ENCODE peak calls at places on chromosome 13, in eight cellular contexts. W is uterus, O is upper lobe of right lung, I is fibroblast of pulmonary artery, N is fibroblast of lung, L is left ventricle myocardium inferior, U is AG09309, B is lower lobe of right lung. T is an unnamed sample.

GRCh38 chr13:32737679-32738078 is 151.4 kb downstream of the PDS5B start:
- DNase-seq in I (no peak), U (no peak), O (no peak), L (no peak), W (no peak), B (no peak), N (no peak), T (peak)

GRCh38 chr13:107208889-107209288 is 641.0 kb upstream of the ARGLU1 start:
- DNase-seq in O (no peak), I (peak), L (no peak), U (no peak), N (no peak), B (no peak), W (no peak), T (no peak)

GRCh38 chr13:36549771-36550170 is 117.5 kb downstream of the CCNA1 start:
- DNase-seq in U (no peak), B (no peak), W (no peak), O (no peak), L (no peak), N (no peak), I (peak), T (no peak)

GRCh38 chr13:33711441-33711840 is 106.5 kb upstream of the RFC3 start:
- DNase-seq in I (peak), W (no peak), O (no peak), U (no peak), N (peak), B (no peak), L (no peak), T (peak)

GRCh38 chr13:95530178-95530577 is 22.3 kb upstream of the CLDN10 start:
- DNase-seq in B (peak), I (peak), W (no peak), N (peak), U (peak), O (no peak), L (no peak), T (peak)

GRCh38 chr13:42101821-42102580 is 53.6 kb downstream of the DGKH start:
- DNase-seq in O (no peak), B (no peak), N (peak), W (no peak), I (peak), L (peak), U (no peak), T (no peak)

GRCh38 chr13:44739539-44739938 is 163.4 kb upstream of the TSC22D1 start:
- DNase-seq in L (no peak), N (no peak), B (no peak), O (no peak), W (no peak), I (no peak), U (no peak), T (no peak)

GRCh38 chr13:99226493-99226892 is 25.8 kb downstream of the UBAC2 start:
- DNase-seq in L (no peak), O (no peak), I (no peak), N (peak), B (no peak), U (no peak), W (no peak), T (no peak)

GRCh38 chr13:35621989-35622388 is 145.5 kb upstream of the MAB21L1 start:
- DNase-seq in I (peak), U (no peak), W (no peak), O (no peak), B (no peak), L (no peak), N (no peak), T (no peak)

GRCh38 chr13:111262715-111263114 is 57.7 kb upstream of the TEX29 start:
- DNase-seq in L (no peak), U (no peak), I (no peak), N (no peak), W (no peak), B (no peak), O (no peak), T (no peak)

GRCh38 chr13:94061316-94061715 is 418.2 kb downstream of the DCT start:
- DNase-seq in O (no peak), B (no peak), U (peak), I (peak), W (no peak), L (no peak), N (peak), T (peak)

GRCh38 chr13:24654741-24655140 is 25.5 kb upstream of the ATP12A start:
- DNase-seq in L (no peak), O (no peak), W (no peak), I (peak), N (peak), U (peak), B (no peak), T (peak)

GRCh38 chr13:94328336-94329041 is 151.0 kb downstream of the DCT start:
- DNase-seq in L (no peak), N (no peak), U (no peak), I (no peak), O (no peak), W (no peak), B (no peak), T (no peak)

GRCh38 chr13:41812851-41813250 is 148.1 kb downstream of the VWA8 start:
- DNase-seq in L (no peak), N (no peak), B (no peak), W (no peak), I (no peak), O (no peak), U (no peak), T (no peak)

GRCh38 chr13:40786568-40786996 is 2.8 kb upstream of the SLC25A15 start:
- DNase-seq in B (no peak), L (no peak), U (no peak), I (peak), N (peak), W (no peak), O (no peak), T (peak)

GRCh38 chr13:99009987-99010551 is 32.2 kb upstream of the DOCK9 start:
- DNase-seq in B (no peak), O (no peak), N (no peak), W (no peak), L (no peak), I (no peak), U (no peak), T (no peak)

GRCh38 chr13:59776924-59777690 is 386.6 kb downstream of the DIAPH3 start:
- DNase-seq in B (no peak), I (peak), L (no peak), W (no peak), N (peak), O (no peak), U (peak), T (peak)

GRCh38 chr13:50713849-50714248 is 129.6 kb downstream of the DLEU7 start:
- DNase-seq in O (no peak), W (no peak), L (no peak), I (peak), U (peak), B (peak), N (peak), T (peak)

GRCh38 chr13:98930014-98930625 is 47.7 kb downstream of the DOCK9 start:
- DNase-seq in I (no peak), N (no peak), W (no peak), L (no peak), B (no peak), U (no peak), O (no peak), T (no peak)

GRCh38 chr13:51729853-51730553 is 74.0 kb downstream of the DHRS12 start:
- DNase-seq in B (no peak), W (peak), L (no peak), U (peak), O (no peak), I (peak), N (peak), T (peak)

GRCh38 chr13:111380431-111380830 is 60.0 kb downstream of the TEX29 start:
- DNase-seq in U (no peak), W (no peak), L (no peak), N (no peak), O (no peak), B (no peak), I (no peak), T (no peak)

GRCh38 chr13:46165485-46166220 is 16.3 kb downstream of the LCP1 start:
- DNase-seq in I (no peak), W (no peak), B (no peak), L (no peak), U (no peak), O (no peak), N (peak), T (peak)

GRCh38 chr13:46168818-46169217 is 13.2 kb downstream of the LCP1 start:
- DNase-seq in W (no peak), B (no peak), L (no peak), N (no peak), I (no peak), U (no peak), O (no peak), T (no peak)

GRCh38 chr13:46166221-46166584 is 15.8 kb downstream of the LCP1 start:
- DNase-seq in L (no peak), U (no peak), O (no peak), N (no peak), I (no peak), B (no peak), W (no peak), T (no peak)

GRCh38 chr13:46168341-46168740 is 13.6 kb downstream of the LCP1 start:
- DNase-seq in B (peak), L (no peak), O (peak), I (peak), W (peak), U (no peak), N (no peak), T (peak)

GRCh38 chr13:46166947-46167610 is 14.9 kb downstream of the LCP1 start:
- DNase-seq in O (no peak), B (no peak), W (no peak), L (no peak), N (no peak), U (no peak), I (no peak), T (peak)
- H3K4me3 ChIP-seq in O (no peak), B (no peak), W (no peak), L (no peak), N (no peak), U (no peak), I (no peak), T (no peak)

GRCh38 chr13:108223850-108224503 is 5.8 kb downstream of the ABHD13 start:
- DNase-seq in U (no peak), L (no peak), N (no peak), O (no peak), I (no peak), W (no peak), B (no peak), T (peak)

GRCh38 chr13:108225440-108225839 is 7.2 kb downstream of the ABHD13 start:
- DNase-seq in O (no peak), N (no peak), W (no peak), I (no peak), U (no peak), B (no peak), L (no peak), T (peak)

GRCh38 chr13:108226184-108226583 is 8.0 kb downstream of the ABHD13 start:
- DNase-seq in N (no peak), L (no peak), U (no peak), B (no peak), W (no peak), O (no peak), I (no peak), T (peak)

GRCh38 chr13:108230377-108230776 is 12.2 kb downstream of the ABHD13 start:
- DNase-seq in O (no peak), W (no peak), L (no peak), N (no peak), I (no peak), B (no peak), U (no peak), T (no peak)

GRCh38 chr13:108227651-108228272 is 9.6 kb downstream of the ABHD13 start:
- DNase-seq in N (peak), I (peak), L (no peak), B (no peak), O (no peak), U (no peak), W (no peak), T (peak)
- TF ChIP-seq CTCF in N (peak), I (peak), L (peak), B (peak), O (peak), U (peak), W (peak), T (peak)

DNA sequence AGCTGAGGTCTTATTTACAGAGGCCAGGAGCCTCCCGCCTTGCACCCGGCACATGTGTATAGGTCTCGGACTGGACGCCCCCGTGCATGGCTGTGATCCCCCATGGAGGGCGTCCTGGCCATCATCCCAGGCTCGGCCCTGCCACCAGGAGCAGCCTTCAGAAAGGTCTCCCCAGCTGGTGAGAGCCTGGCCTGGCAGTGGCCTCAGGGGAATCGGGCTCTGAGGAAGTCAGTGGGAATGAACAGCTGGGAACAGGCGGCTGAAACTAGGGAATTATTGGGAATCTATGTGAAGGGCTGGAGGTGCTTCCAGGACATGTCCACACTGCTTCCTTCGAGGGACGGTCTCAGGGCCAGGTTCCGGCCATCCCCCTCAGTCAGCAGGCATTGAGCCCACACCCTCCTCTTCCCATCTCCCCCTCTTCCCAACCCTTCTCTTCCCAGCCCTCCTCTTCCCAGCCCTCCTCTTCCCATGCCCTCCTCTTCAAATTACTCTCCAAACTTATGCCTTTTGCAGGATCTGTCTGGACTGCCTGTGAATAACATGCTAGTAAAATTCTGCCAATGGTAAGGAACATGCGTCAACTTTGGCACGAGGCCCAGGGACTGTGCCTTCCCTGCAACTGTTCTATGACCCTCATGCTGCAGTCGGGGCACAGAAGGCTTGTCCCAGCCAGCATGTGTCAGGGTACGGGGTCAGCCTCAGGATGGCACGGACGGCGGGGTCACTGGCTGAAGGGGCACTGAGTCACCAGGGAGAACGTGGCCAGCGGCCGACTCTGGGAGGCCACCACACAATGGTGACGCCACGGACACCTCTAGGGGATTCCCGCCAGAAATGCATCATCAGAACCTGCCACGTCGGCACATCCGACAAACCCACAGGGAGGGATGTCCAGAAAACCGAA is 24.2 kb upstream of the C13orf46 start:
- DNase-seq in I (peak), L (peak), U (peak), N (peak), B (peak), W (peak), O (no peak), T (peak)
- H3K4me3 ChIP-seq in I (no peak), L (no peak), U (no peak), N (no peak), B (no peak), W (no peak), O (no peak), T (no peak)

GRCh38 chr13:67440240-67440639 is 210.1 kb upstream of the PCDH9 start:
- DNase-seq in O (no peak), N (no peak), B (no peak), W (no peak), I (no peak), L (no peak), U (no peak), T (no peak)

GRCh38 chr13:67439365-67439764 is 209.2 kb upstream of the PCDH9 start:
- DNase-seq in B (no peak), O (no peak), I (no peak), N (no peak), U (no peak), L (no peak), W (no peak), T (no peak)

GRCh38 chr13:67437246-67437645 is 207.1 kb upstream of the PCDH9 start:
- DNase-seq in N (no peak), W (no peak), B (no peak), I (no peak), L (no peak), U (no peak), O (no peak), T (no peak)

GRCh38 chr13:67443901-67444300 is 213.8 kb upstream of the PCDH9 start:
- DNase-seq in B (no peak), O (no peak), I (no peak), W (no peak), U (no peak), N (no peak), L (no peak), T (no peak)

DNA sequence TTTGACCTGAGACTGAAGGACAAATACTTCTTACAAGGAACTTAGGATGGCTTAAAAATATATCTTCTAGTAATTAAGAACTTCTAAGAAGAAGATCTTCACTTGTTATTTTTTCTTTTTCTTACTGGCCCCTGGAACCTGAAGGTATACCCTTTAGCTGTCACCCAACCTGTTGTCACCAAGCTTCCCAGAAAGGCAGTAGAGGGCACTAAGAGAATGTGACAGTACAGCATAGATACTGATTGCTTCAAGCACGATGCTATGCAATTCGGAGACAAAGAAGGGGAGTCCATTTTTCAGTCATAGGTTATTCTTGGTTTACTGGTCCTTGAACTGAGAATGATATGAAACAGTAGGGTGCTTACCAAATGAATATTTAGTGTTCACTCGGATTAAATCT is 208.3 kb upstream of the PCDH9 start:
- DNase-seq in L (no peak), O (no peak), W (no peak), U (no peak), N (no peak), I (no peak), B (no peak), T (no peak)
- TF ChIP-seq CTCF in L (peak), O (no peak), W (no peak), U (no peak), N (no peak), I (no peak), B (no peak), T (no peak)

GRCh38 chr13:112968380-112968909 is 569 bp upstream of the MCF2L start:
- DNase-seq in B (peak), O (peak), U (no peak), W (no peak), L (peak), N (no peak), I (no peak), T (no peak)

GRCh38 chr13:112966776-112967175 is 2.2 kb upstream of the MCF2L start:
- DNase-seq in N (no peak), U (no peak), L (no peak), O (peak), W (no peak), B (no peak), I (no peak), T (no peak)

GRCh38 chr13:112969692-112970338 is 801 bp downstream of the MCF2L start:
- DNase-seq in W (no peak), B (no peak), O (no peak), U (no peak), N (no peak), L (no peak), I (no peak), T (no peak)

GRCh38 chr13:112968910-112969691 is at the start of gene MCF2L:
- DNase-seq in U (no peak), I (peak), O (peak), W (no peak), L (peak), B (peak), N (peak), T (peak)

GRCh38 chr13:112967666-112968379 is 1.2 kb upstream of the MCF2L start:
- DNase-seq in U (no peak), O (peak), W (no peak), N (no peak), B (no peak), L (no peak), I (no peak), T (no peak)
- H3K4me3 ChIP-seq in U (no peak), O (peak), W (no peak), N (no peak), B (peak), L (peak), I (no peak), T (no peak)

GRCh38 chr13:29369060-29369743 is 226.3 kb downstream of the SLC7A1 start:
- DNase-seq in I (peak), O (no peak), U (no peak), W (no peak), L (no peak), B (no peak), N (peak), T (peak)
- TF ChIP-seq CTCF in I (peak), O (peak), U (peak), W (peak), L (peak), B (peak), N (peak), T (peak)

DNA sequence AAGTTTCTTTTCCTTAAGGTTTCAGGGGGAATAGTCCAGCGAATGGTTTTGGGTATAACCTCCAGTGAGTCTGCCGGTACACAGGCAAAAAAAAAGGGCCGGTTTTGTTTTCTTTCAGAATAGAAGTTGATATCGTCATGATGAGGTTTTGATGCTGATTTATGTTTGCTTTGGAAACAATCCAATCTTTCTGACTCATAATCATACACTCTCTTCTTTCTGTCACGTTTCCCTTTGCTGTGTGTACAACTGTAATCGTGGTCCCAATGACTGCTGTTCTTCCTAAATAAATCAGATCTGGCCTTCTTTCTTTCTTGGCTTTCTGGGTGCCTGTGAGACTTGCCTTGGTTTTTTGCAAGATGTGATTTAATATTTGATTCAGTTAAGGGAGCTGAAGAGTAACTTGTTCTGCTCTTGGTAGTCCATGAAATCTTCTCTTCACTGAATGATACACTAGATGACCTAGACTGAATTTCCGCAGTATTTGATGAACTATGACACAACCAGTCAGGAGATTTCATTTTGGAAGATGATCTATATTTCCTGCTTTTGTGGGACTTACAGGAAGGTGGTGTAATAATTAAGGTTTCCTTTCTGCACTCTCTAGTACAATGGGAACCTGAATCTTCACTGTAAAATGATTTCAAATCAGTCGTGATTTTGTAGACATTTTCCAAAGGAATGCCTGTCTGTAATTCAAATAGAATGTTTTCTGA is 34.9 kb upstream of the METTL21C start:
- DNase-seq in U (no peak), B (no peak), O (no peak), N (peak), I (peak), L (no peak), W (no peak), T (peak)
- H3K4me3 ChIP-seq in U (no peak), B (no peak), O (no peak), N (peak), I (peak), L (no peak), W (no peak), T (no peak)

DNA sequence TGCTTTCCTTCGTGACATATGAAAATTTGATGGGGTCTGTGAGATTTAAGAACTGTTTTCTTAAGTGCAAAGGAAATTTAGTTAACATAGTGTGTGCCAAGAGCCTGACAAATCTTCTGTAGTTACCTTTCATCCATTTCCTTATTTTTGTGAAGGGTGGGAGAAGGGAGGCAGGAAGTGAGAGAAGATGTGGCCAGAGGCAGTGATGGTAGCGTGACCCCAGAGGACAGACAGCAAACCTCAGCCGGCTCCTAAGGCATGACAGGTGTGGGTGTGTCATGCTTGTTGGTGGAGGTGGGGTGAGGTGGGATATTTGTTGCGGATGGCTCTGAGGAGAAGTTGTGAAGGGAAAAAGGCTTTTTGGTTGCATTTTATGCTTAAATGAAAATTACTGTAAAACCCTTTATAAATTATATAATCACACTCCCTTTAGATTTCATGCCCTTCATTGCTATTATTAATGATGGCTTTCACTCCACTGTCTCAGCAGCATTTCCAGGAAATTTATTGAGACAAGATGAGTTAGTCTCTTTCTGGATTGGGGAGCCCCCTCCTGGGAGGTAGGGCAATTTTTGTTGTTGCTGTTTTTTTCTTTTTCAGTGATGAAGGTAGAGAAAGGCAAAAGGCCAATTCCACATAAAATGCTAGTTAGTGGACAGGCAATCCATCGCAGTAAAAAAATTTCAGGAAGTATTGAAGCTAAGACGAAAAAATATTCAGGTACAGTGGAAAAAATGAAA is 80.0 kb downstream of the TEX26 start:
- DNase-seq in W (no peak), N (no peak), I (peak), B (no peak), U (no peak), L (no peak), O (no peak), T (peak)
- TF ChIP-seq CTCF in W (peak), N (peak), I (peak), B (peak), U (peak), L (no peak), O (peak), T (peak)